ENCODE peak calls at places on chromosomes 7 and 10, in ten cellular contexts. W, C, Z, V, J, E, S, D, U and B are unnamed samples.

GRCh38 chr7:17371656-17372524 is 73.4 kb downstream of the AHR start:
- DNase-seq in E (no peak), V (no peak), S (peak), C (no peak), U (no peak), W (no peak), D (peak), Z (no peak), J (peak), B (no peak)

GRCh38 chr10:30170814-30171213 is 111.4 kb upstream of the JCAD start:
- DNase-seq in Z (no peak), D (no peak), V (no peak), E (no peak), J (no peak), U (no peak), S (peak), W (no peak), C (no peak), B (no peak)

GRCh38 chr10:103793429-103793828 is 61.9 kb downstream of the SH3PXD2A start:
- DNase-seq in C (no peak), V (no peak), W (no peak), D (no peak), U (no peak), Z (no peak), J (no peak), S (no peak), E (no peak), B (no peak)

GRCh38 chr10:63494951-63495350 is 26.2 kb upstream of the REEP3 start:
- DNase-seq in D (no peak), C (no peak), U (no peak), V (no peak), S (no peak), Z (no peak), E (no peak), J (no peak), W (no peak), B (no peak)

GRCh38 chr7:30901856-30902255 is 9.8 kb upstream of the AQP1 start:
- DNase-seq in D (no peak), C (no peak), W (no peak), Z (no peak), V (no peak), U (no peak), S (no peak), J (no peak), E (no peak), B (peak)

GRCh38 chr7:155470186-155470487 is 12.2 kb downstream of the EN2 start:
- DNase-seq in Z (no peak), W (no peak), S (no peak), E (no peak), J (no peak), D (no peak), U (no peak), C (no peak), V (no peak), B (no peak)

GRCh38 chr7:37694208-37695080 is 10.9 kb downstream of the GPR141 start:
- DNase-seq in J (no peak), E (no peak), U (no peak), C (no peak), Z (no peak), D (no peak), S (no peak), V (no peak), W (peak), B (no peak)

GRCh38 chr10:13536674-13537366 is 8.0 kb upstream of the BEND7 start:
- DNase-seq in D (peak), S (peak), C (peak), V (no peak), E (peak), W (no peak), Z (no peak), U (no peak), J (peak), B (peak)

GRCh38 chr10:71796749-71797405 is 23.6 kb upstream of the VSIR start:
- DNase-seq in E (no peak), W (no peak), J (no peak), V (no peak), C (peak), Z (no peak), S (no peak), U (no peak), D (no peak), B (no peak)

GRCh38 chr7:37786741-37787569 is 61.4 kb upstream of the NME8 start:
- DNase-seq in J (no peak), W (no peak), V (no peak), C (no peak), S (no peak), U (no peak), E (no peak), Z (no peak), D (no peak), B (no peak)

GRCh38 chr7:16719699-16720098 is 33.9 kb upstream of the TSPAN13 start:
- DNase-seq in E (no peak), D (no peak), U (no peak), V (no peak), S (peak), W (no peak), C (no peak), J (no peak), Z (no peak), B (no peak)

GRCh38 chr7:17640730-17641377 is 299.4 kb downstream of the SNX13 start:
- DNase-seq in S (peak), Z (no peak), C (peak), U (no peak), J (peak), W (peak), V (no peak), E (peak), D (peak), B (no peak)

GRCh38 chr7:102890971-102891692 is 21.7 kb upstream of the LRRC17 start:
- DNase-seq in E (no peak), S (no peak), C (no peak), V (no peak), J (no peak), W (no peak), D (no peak), Z (no peak), U (no peak), B (no peak)

GRCh38 chr7:82284936-82285519 is 158.5 kb downstream of the CACNA2D1 start:
- DNase-seq in C (no peak), U (no peak), S (no peak), V (no peak), W (no peak), Z (no peak), D (no peak), J (peak), E (no peak), B (no peak)

GRCh38 chr7:68823996-68824780 is 774.1 kb upstream of the AUTS2 start:
- DNase-seq in E (no peak), S (no peak), C (peak), J (no peak), W (no peak), U (no peak), V (no peak), Z (no peak), D (no peak), B (no peak)

GRCh38 chr7:85102813-85103350 is 84.0 kb downstream of the SEMA3D start:
- DNase-seq in J (no peak), E (no peak), Z (no peak), C (no peak), V (no peak), D (no peak), U (no peak), S (peak), W (no peak), B (no peak)

GRCh38 chr10:50360486-50360885 is 109.2 kb upstream of the ASAH2 start:
- DNase-seq in D (no peak), E (no peak), U (no peak), C (no peak), V (no peak), W (no peak), Z (no peak), S (peak), J (no peak), B (no peak)

DNA sequence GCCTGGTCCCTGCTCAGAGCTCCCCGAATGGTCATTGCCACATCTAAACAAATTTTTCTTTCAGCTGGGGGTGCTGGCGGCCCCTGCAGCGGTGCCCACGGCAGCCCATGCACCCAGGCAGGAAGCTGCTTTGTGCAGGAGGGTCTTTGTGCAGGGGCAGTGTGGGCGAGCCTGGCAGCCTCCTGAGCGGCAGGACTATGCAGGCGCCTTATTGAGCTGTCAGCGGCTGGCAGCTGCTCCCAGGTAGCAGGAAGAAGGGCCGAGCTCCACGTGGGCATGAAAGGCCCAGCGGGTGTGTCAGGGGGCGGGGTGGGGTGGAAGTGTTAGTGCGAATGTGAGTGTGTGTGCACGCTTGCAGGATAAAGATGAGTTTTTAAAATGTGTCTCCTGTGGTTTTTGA is 83.7 kb downstream of the LHPP start:
- DNase-seq in E (no peak), Z (no peak), C (no peak), S (no peak), V (no peak), J (no peak), D (no peak), U (no peak), W (no peak), B (no peak)
- H3K27ac ChIP-seq in E (no peak), Z (no peak), C (no peak), S (no peak), V (no peak), J (no peak), D (no peak), U (no peak), W (no peak), B (no peak)

GRCh38 chr7:64997927-64998391 is 7.1 kb upstream of the ZNF117 start:
- DNase-seq in S (peak), C (no peak), V (no peak), D (no peak), Z (no peak), E (no peak), J (no peak), W (no peak), U (no peak), B (no peak)
- H3K27ac ChIP-seq in S (no peak), C (peak), V (no peak), D (no peak), Z (no peak), E (peak), J (no peak), W (no peak), U (no peak), B (peak)

DNA sequence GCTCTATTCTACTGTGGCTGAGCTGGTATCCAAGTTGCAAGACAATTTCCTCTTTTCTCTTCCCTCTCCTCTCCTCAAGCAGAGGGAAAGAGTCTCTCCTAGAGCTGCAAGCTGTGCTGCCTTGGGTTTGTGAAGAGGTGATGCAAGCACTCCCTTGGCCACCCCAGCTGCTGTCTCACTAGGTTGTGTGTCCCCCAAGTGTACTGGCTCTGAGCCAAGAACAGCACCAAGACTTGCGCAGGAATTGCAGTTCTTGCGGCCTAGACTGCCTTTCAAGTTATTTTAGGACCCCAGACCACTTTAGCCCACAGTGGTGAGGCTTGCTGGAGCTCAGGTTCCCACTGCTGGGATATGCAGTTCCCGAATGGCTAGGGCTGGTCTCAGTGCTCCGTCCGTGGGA is 411.6 kb downstream of the DPP6 start:
- DNase-seq in V (no peak), E (no peak), C (no peak), D (no peak), U (no peak), W (no peak), J (no peak), Z (no peak), S (no peak), B (no peak)
- H3K27ac ChIP-seq in V (no peak), E (no peak), C (no peak), D (no peak), U (no peak), W (no peak), J (no peak), Z (no peak), S (no peak), B (no peak)

GRCh38 chr10:24900888-24901685 is 51.3 kb downstream of the PRTFDC1 start:
- DNase-seq in W (no peak), U (no peak), S (no peak), E (no peak), V (no peak), Z (no peak), J (no peak), C (no peak), D (no peak), B (no peak)
- H3K27ac ChIP-seq in W (peak), U (peak), S (peak), E (no peak), V (peak), Z (no peak), J (no peak), C (no peak), D (peak), B (peak)

GRCh38 chr10:80458638-80459037 is 4.5 kb downstream of the TSPAN14 start:
- DNase-seq in V (no peak), D (no peak), C (no peak), E (no peak), S (no peak), U (no peak), W (no peak), Z (no peak), J (no peak), B (no peak)
- H3K27ac ChIP-seq in V (peak), D (peak), C (peak), E (peak), S (no peak), U (no peak), W (peak), Z (peak), J (no peak), B (peak)

GRCh38 chr10:75765705-75766104 is 334.3 kb downstream of the LRMDA start:
- DNase-seq in Z (no peak), E (no peak), V (no peak), U (no peak), S (no peak), J (no peak), D (no peak), C (no peak), W (no peak), B (no peak)

GRCh38 chr10:75762436-75762802 is 331.0 kb downstream of the LRMDA start:
- DNase-seq in E (no peak), Z (no peak), S (no peak), U (no peak), V (no peak), C (no peak), J (no peak), W (no peak), D (no peak), B (no peak)

GRCh38 chr10:75764974-75765551 is 333.6 kb downstream of the LRMDA start:
- DNase-seq in W (no peak), S (no peak), Z (no peak), E (no peak), V (no peak), C (no peak), J (no peak), U (no peak), D (no peak), B (no peak)

DNA sequence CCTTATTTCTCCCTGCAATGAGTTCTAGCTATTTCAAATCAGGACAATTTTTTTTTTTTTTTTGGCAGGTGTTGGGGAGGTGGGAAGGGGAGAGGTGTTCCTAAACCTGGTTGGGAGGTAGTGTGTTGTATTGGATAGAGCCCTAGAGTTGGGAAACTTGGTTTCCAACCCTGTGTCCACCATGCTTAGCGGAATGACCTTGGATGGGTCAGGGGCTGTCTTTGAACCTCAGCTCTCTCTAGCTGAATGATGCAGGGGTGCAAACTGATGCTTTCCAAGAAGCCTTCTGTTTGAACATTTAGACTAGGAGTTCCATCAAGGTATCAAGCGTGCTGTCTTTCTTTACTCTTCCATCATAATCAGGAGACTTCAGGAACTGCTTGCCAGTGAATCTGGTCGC is 332.2 kb downstream of the LRMDA start:
- DNase-seq in E (no peak), V (no peak), W (no peak), D (no peak), S (no peak), C (no peak), U (no peak), Z (no peak), J (no peak), B (no peak)
- H3K27ac ChIP-seq in E (no peak), V (no peak), W (no peak), D (no peak), S (no peak), C (no peak), U (no peak), Z (no peak), J (no peak), B (no peak)